ENCODE peak calls at places on chromosome 11, in eight cellular contexts. One of them, this sample, is unnamed.

GRCh38 chr11:17156283-17156682 is 51.5 kb downstream of the PIK3C2A start:
- DNase-seq in H54: no peak
- DNase-seq in uterus: no peak
- DNase-seq in testis: no peak
- DNase-seq in IMR-90: no peak
- DNase-seq in body of pancreas: no peak
- DNase-seq in A549: no peak
- DNase-seq in K562: no peak
- DNase-seq in this sample: no peak

GRCh38 chr11:86678823-86679222 is 6.4 kb upstream of the ME3 start:
- DNase-seq in H54: no peak
- DNase-seq in uterus: no peak
- DNase-seq in testis: no peak
- DNase-seq in IMR-90: peak; percentile 80
- DNase-seq in body of pancreas: no peak
- DNase-seq in A549: no peak
- DNase-seq in K562: no peak
- DNase-seq in this sample: no peak

GRCh38 chr11:67372232-67372992 is 986 bp downstream of the CLCF1 start:
- DNase-seq in H54: no peak
- DNase-seq in uterus: no peak
- DNase-seq in testis: no peak
- DNase-seq in IMR-90: no peak
- DNase-seq in body of pancreas: peak; percentile 40
- DNase-seq in A549: no peak
- DNase-seq in K562: peak; percentile 88
- DNase-seq in this sample: peak; percentile 28

GRCh38 chr11:126173257-126173656 is 38.2 kb downstream of the RPUSD4 start:
- DNase-seq in H54: no peak
- DNase-seq in uterus: no peak
- DNase-seq in testis: no peak
- DNase-seq in IMR-90: no peak
- DNase-seq in body of pancreas: no peak
- DNase-seq in A549: no peak
- DNase-seq in K562: no peak
- DNase-seq in this sample: no peak

GRCh38 chr11:65321828-65322495 is 7.3 kb downstream of the CDC42EP2 start:
- DNase-seq in H54: no peak
- DNase-seq in uterus: peak; percentile 65
- DNase-seq in testis: peak; percentile 36
- DNase-seq in IMR-90: no peak
- DNase-seq in body of pancreas: no peak
- DNase-seq in A549: no peak
- DNase-seq in K562: no peak
- DNase-seq in this sample: no peak

GRCh38 chr11:331332-332060 is 10.8 kb upstream of the IFITM3 start:
- DNase-seq in H54: no peak
- DNase-seq in uterus: peak; percentile 30
- DNase-seq in testis: no peak
- DNase-seq in IMR-90: no peak
- DNase-seq in body of pancreas: no peak
- DNase-seq in A549: no peak
- DNase-seq in K562: no peak
- DNase-seq in this sample: no peak

GRCh38 chr11:65427691-65428577 is 5.3 kb downstream of the NEAT1 start:
- DNase-seq in H54: no peak
- DNase-seq in uterus: peak; percentile 36
- DNase-seq in testis: peak; percentile 55
- DNase-seq in IMR-90: peak; percentile 78
- DNase-seq in body of pancreas: peak; percentile 75
- DNase-seq in A549: peak; percentile 82
- DNase-seq in K562: no peak
- DNase-seq in this sample: peak; percentile 76

GRCh38 chr11:62554377-62554776 is 7.8 kb upstream of the AHNAK start:
- DNase-seq in H54: no peak
- DNase-seq in uterus: no peak
- DNase-seq in testis: no peak
- DNase-seq in IMR-90: no peak
- DNase-seq in body of pancreas: no peak
- DNase-seq in A549: no peak
- DNase-seq in K562: no peak
- DNase-seq in this sample: no peak

GRCh38 chr11:112352907-112353306 is 92.2 kb upstream of the PLET1 start:
- DNase-seq in H54: no peak
- DNase-seq in uterus: no peak
- DNase-seq in testis: no peak
- DNase-seq in IMR-90: peak; percentile 44
- DNase-seq in body of pancreas: no peak
- DNase-seq in A549: no peak
- DNase-seq in K562: no peak
- DNase-seq in this sample: no peak

GRCh38 chr11:122071680-122072321 is 44.2 kb downstream of the BLID start:
- DNase-seq in H54: no peak
- DNase-seq in uterus: no peak
- DNase-seq in testis: no peak
- DNase-seq in IMR-90: no peak
- DNase-seq in body of pancreas: no peak
- DNase-seq in A549: no peak
- DNase-seq in K562: no peak
- DNase-seq in this sample: no peak

GRCh38 chr11:76263657-76264056 is 57.4 kb upstream of the WNT11 start:
- DNase-seq in H54: no peak
- DNase-seq in uterus: no peak
- DNase-seq in testis: no peak
- DNase-seq in IMR-90: no peak
- DNase-seq in body of pancreas: no peak
- DNase-seq in A549: no peak
- DNase-seq in K562: peak; percentile 58
- DNase-seq in this sample: no peak

GRCh38 chr11:44595964-44596381 is 30.5 kb downstream of the CD82 start:
- DNase-seq in H54: no peak
- DNase-seq in uterus: no peak
- DNase-seq in testis: peak; percentile 51
- DNase-seq in IMR-90: no peak
- DNase-seq in body of pancreas: peak; percentile 61
- DNase-seq in A549: no peak
- DNase-seq in K562: no peak
- DNase-seq in this sample: no peak

GRCh38 chr11:61763930-61764605 is 11.6 kb downstream of the MYRF start:
- DNase-seq in H54: no peak
- DNase-seq in uterus: no peak
- DNase-seq in testis: no peak
- DNase-seq in IMR-90: no peak
- DNase-seq in body of pancreas: no peak
- DNase-seq in A549: no peak
- DNase-seq in K562: no peak
- DNase-seq in this sample: no peak

GRCh38 chr11:63537293-63538101 is 889 bp downstream of the PLAAT4 start:
- DNase-seq in H54: no peak
- DNase-seq in uterus: peak; percentile 80
- DNase-seq in testis: peak; percentile 75
- DNase-seq in IMR-90: peak; percentile 4
- DNase-seq in body of pancreas: peak; percentile 72
- DNase-seq in A549: no peak
- DNase-seq in K562: no peak
- DNase-seq in this sample: no peak

GRCh38 chr11:119389611-119390254 is 8.2 kb upstream of the USP2 start:
- DNase-seq in H54: no peak
- DNase-seq in uterus: no peak
- DNase-seq in testis: no peak
- DNase-seq in IMR-90: no peak
- DNase-seq in body of pancreas: no peak
- DNase-seq in A549: no peak
- DNase-seq in K562: peak; percentile 28
- DNase-seq in this sample: no peak

GRCh38 chr11:101126551-101127347 is 2.9 kb downstream of the PGR start:
- DNase-seq in H54: no peak
- DNase-seq in uterus: peak; percentile 67
- DNase-seq in testis: peak; percentile 69
- DNase-seq in IMR-90: no peak
- DNase-seq in body of pancreas: no peak
- DNase-seq in A549: no peak
- DNase-seq in K562: peak; percentile 20
- DNase-seq in this sample: no peak

GRCh38 chr11:130037881-130038601 is 31.7 kb upstream of the APLP2 start:
- DNase-seq in H54: no peak
- DNase-seq in uterus: no peak
- DNase-seq in testis: no peak
- DNase-seq in IMR-90: no peak
- DNase-seq in body of pancreas: no peak
- DNase-seq in A549: no peak
- DNase-seq in K562: peak; percentile 17
- DNase-seq in this sample: no peak

GRCh38 chr11:124801014-124801413 is 808 bp upstream of the MSANTD2 start:
- DNase-seq in H54: no peak
- DNase-seq in uterus: no peak
- DNase-seq in testis: no peak
- DNase-seq in IMR-90: peak; percentile 39
- DNase-seq in body of pancreas: no peak
- DNase-seq in A549: no peak
- DNase-seq in K562: no peak
- DNase-seq in this sample: no peak

GRCh38 chr11:124799384-124800225 is 601 bp downstream of the MSANTD2 start:
- DNase-seq in H54: no peak
- DNase-seq in uterus: no peak
- DNase-seq in testis: peak; percentile 52
- DNase-seq in IMR-90: peak; percentile 18
- DNase-seq in body of pancreas: peak; percentile 23
- DNase-seq in A549: peak; percentile 13
- DNase-seq in K562: peak; percentile 54
- DNase-seq in this sample: peak; percentile 49

GRCh38 chr11:124798991-124799383 is 1.2 kb downstream of the MSANTD2 start:
- DNase-seq in H54: no peak
- DNase-seq in uterus: no peak
- DNase-seq in testis: peak; percentile 33
- DNase-seq in IMR-90: peak; percentile 77
- DNase-seq in body of pancreas: no peak
- DNase-seq in A549: peak; percentile 7
- DNase-seq in K562: no peak
- DNase-seq in this sample: peak; percentile 33

GRCh38 chr11:124801636-124802312 is 1.6 kb upstream of the MSANTD2 start:
- DNase-seq in H54: no peak
- DNase-seq in uterus: no peak
- DNase-seq in testis: no peak
- DNase-seq in IMR-90: peak; percentile 22
- DNase-seq in body of pancreas: no peak
- DNase-seq in A549: no peak
- DNase-seq in K562: no peak
- DNase-seq in this sample: no peak

DNA sequence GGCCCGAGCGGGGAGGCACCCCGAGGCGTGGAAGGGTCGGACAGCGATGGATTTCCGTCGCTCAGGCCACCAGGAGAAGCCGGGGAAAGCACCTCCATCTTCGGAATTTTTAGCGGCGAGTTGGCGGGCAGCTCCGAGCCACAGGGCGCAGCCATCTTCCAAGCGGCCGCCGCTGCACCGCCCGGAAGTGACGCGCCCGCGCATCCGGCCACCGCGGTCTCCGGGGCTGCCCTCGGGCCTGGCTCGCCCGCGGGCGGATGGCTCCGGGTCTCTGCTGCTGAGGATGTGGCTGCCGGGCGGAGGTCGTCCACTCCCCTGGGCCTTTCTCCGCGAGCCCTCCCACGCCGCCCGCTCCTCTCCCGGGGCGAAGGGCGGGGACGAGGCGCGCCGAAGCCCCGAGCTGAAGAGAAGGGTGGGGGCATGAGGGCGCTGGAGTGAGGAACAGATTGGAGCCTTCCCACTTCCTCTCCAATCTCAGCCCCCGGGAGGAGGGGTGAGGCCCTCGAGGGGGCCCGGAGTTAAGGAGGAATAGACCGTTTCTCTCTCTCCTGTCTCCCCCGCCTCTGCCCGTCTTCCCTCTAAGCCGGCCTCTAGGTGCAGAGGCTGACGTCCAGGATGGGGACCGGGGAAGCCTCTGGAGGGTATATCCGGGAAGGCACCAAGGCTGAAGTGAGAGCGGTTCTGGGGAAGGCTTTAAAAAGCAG is at the start of gene MSANTD2:
- DNase-seq in H54: peak; percentile 56
- DNase-seq in uterus: peak; percentile 81
- DNase-seq in testis: peak; percentile 87
- DNase-seq in IMR-90: peak; percentile 79
- DNase-seq in body of pancreas: peak; percentile 72
- DNase-seq in A549: peak; percentile 68
- DNase-seq in K562: peak; percentile 76
- DNase-seq in this sample: peak; percentile 83
- TF ChIP-seq POLR2A in H54: peak; percentile 77
- TF ChIP-seq POLR2A in uterus: peak; percentile 85
- TF ChIP-seq POLR2A in testis: no peak
- TF ChIP-seq POLR2A in IMR-90: peak; percentile 93
- TF ChIP-seq POLR2A in body of pancreas: peak; percentile 89
- TF ChIP-seq POLR2A in A549: peak; percentile 78
- TF ChIP-seq POLR2A in K562: peak; percentile 85
- TF ChIP-seq POLR2A in this sample: peak; percentile 60

GRCh38 chr11:114124601-114125144 is 65.2 kb downstream of the ZBTB16 start:
- DNase-seq in H54: no peak
- DNase-seq in uterus: no peak
- DNase-seq in testis: no peak
- DNase-seq in IMR-90: no peak
- DNase-seq in body of pancreas: no peak
- DNase-seq in A549: no peak
- DNase-seq in K562: no peak
- DNase-seq in this sample: no peak
- TF ChIP-seq POLR2A in H54: no peak
- TF ChIP-seq POLR2A in uterus: no peak
- TF ChIP-seq POLR2A in testis: no peak
- TF ChIP-seq POLR2A in IMR-90: no peak
- TF ChIP-seq POLR2A in body of pancreas: no peak
- TF ChIP-seq POLR2A in A549: no peak
- TF ChIP-seq POLR2A in K562: no peak
- TF ChIP-seq POLR2A in this sample: no peak

GRCh38 chr11:2138075-2138435 is 1.1 kb downstream of the IGF2 start:
- DNase-seq in H54: no peak
- DNase-seq in uterus: no peak
- DNase-seq in testis: no peak
- DNase-seq in IMR-90: no peak
- DNase-seq in body of pancreas: no peak
- DNase-seq in A549: no peak
- DNase-seq in K562: peak; percentile 28
- DNase-seq in this sample: no peak
- TF ChIP-seq POLR2A in H54: no peak
- TF ChIP-seq POLR2A in uterus: no peak
- TF ChIP-seq POLR2A in testis: no peak
- TF ChIP-seq POLR2A in IMR-90: no peak
- TF ChIP-seq POLR2A in body of pancreas: no peak
- TF ChIP-seq POLR2A in A549: no peak
- TF ChIP-seq POLR2A in K562: no peak
- TF ChIP-seq POLR2A in this sample: no peak

DNA sequence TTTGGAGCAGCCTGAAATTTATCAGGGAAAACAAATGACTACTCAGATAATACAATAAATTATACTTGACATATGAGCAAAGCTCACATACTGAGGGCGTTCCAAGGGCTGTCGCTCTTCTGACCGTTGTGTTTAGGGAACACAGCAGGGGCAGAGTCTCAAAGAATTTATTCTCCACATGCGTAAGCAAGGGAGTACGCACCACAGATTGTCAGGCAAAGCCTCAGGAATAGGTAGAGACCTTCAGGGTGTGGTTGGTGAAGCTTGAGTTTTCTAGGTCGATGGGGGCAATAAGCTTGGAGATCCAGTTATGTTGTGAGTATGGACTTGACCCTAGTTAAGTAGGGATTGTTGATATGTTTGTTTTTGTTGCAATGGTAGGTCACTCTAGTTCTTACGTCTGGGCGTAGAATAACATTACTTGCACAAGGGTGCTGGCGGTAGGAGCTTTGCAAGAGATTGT is 830 bp downstream of the ACAT1 start:
- DNase-seq in H54: no peak
- DNase-seq in uterus: peak; percentile 27
- DNase-seq in testis: peak; percentile 28
- DNase-seq in IMR-90: no peak
- DNase-seq in body of pancreas: peak; percentile 35
- DNase-seq in A549: peak; percentile 12
- DNase-seq in K562: no peak
- DNase-seq in this sample: peak; percentile 57
- TF ChIP-seq POLR2A in H54: no peak
- TF ChIP-seq POLR2A in uterus: no peak
- TF ChIP-seq POLR2A in testis: no peak
- TF ChIP-seq POLR2A in IMR-90: no peak
- TF ChIP-seq POLR2A in body of pancreas: no peak
- TF ChIP-seq POLR2A in A549: no peak
- TF ChIP-seq POLR2A in K562: no peak
- TF ChIP-seq POLR2A in this sample: no peak

This sample was measured in erythroblast.